ENCODE peak calls at places on chromosomes 13 and 19, in ten cellular contexts. C, B, X, S, M, O, D, I, E and Z are unnamed samples.

GRCh38 chr19:52296400-52296772 is 583 bp upstream of the ZNF480 start:
- DNase-seq in O (no peak), X (no peak), I (no peak), E (no peak), D (no peak), M (no peak), C (no peak), S (no peak), B (no peak), Z (no peak)

GRCh38 chr19:49801966-49802661 is 11.0 kb downstream of the FUZ start:
- DNase-seq in E (peak), D (no peak), C (no peak), S (peak), I (peak), X (no peak), M (no peak), O (no peak), B (peak), Z (peak)

GRCh38 chr19:12611361-12611699 is 610 bp downstream of the ZNF791 start:
- DNase-seq in I (peak), C (no peak), E (no peak), O (no peak), D (no peak), X (no peak), S (peak), B (peak), M (no peak), Z (no peak)

GRCh38 chr13:31965361-31966066 is 66.1 kb upstream of the FRY start:
- DNase-seq in C (no peak), M (no peak), B (no peak), S (peak), X (no peak), E (no peak), I (no peak), O (no peak), D (no peak), Z (no peak)

GRCh38 chr13:110213461-110214074 is 93.4 kb downstream of the COL4A1 start:
- DNase-seq in S (no peak), M (no peak), D (no peak), X (no peak), C (no peak), E (no peak), I (no peak), O (no peak), B (no peak), Z (no peak)

GRCh38 chr19:19342086-19343015 is 21.7 kb downstream of the MAU2 start:
- DNase-seq in X (peak), E (peak), M (peak), I (no peak), C (no peak), O (no peak), B (peak), S (peak), D (no peak), Z (no peak)

GRCh38 chr13:82447452-82448030 is 1434.7 kb downstream of the SLITRK1 start:
- DNase-seq in E (no peak), B (no peak), I (no peak), C (no peak), M (no peak), O (no peak), D (no peak), S (no peak), X (no peak), Z (no peak)

GRCh38 chr19:49403404-49404187 is 15.5 kb downstream of the KASH5 start:
- DNase-seq in E (peak), O (no peak), D (no peak), M (peak), X (no peak), I (no peak), C (no peak), B (no peak), S (no peak), Z (no peak)

GRCh38 chr13:23466144-23467002 is 32.9 kb upstream of the SACS start:
- DNase-seq in O (peak), D (peak), S (peak), B (peak), E (peak), M (peak), C (peak), X (peak), I (peak), Z (no peak)

GRCh38 chr13:35524192-35524591 is 47.7 kb upstream of the MAB21L1 start:
- DNase-seq in B (no peak), D (no peak), C (no peak), O (no peak), E (no peak), S (no peak), I (no peak), M (no peak), X (no peak), Z (no peak)

GRCh38 chr19:11378319-11379189 is 4.1 kb downstream of the SWSAP1 start:
- DNase-seq in M (peak), I (no peak), X (peak), C (no peak), D (no peak), S (peak), O (no peak), B (peak), E (peak), Z (no peak)

GRCh38 chr19:47228937-47229673 is 1.9 kb downstream of the BBC3 start:
- DNase-seq in D (peak), S (peak), E (no peak), B (no peak), X (no peak), I (no peak), O (no peak), M (peak), C (no peak), Z (no peak)

GRCh38 chr13:84658881-84659661 is 776.8 kb upstream of the SLITRK1 start:
- DNase-seq in B (no peak), S (peak), O (no peak), X (no peak), C (no peak), E (no peak), I (no peak), D (no peak), M (no peak), Z (no peak)

GRCh38 chr19:50242586-50242985 is 39.2 kb downstream of the MYH14 start:
- DNase-seq in D (no peak), S (no peak), O (no peak), M (no peak), E (no peak), C (no peak), B (no peak), X (no peak), I (no peak), Z (no peak)

GRCh38 chr13:97975851-97976550 is 22.5 kb downstream of the IPO5 start:
- DNase-seq in O (peak), I (peak), X (peak), S (peak), D (peak), M (peak), E (peak), B (peak), C (peak), Z (no peak)

GRCh38 chr19:18415177-18415867 is 3.9 kb upstream of the SSBP4 start:
- DNase-seq in X (peak), B (no peak), E (no peak), D (peak), I (peak), O (no peak), S (peak), C (no peak), M (no peak), Z (no peak)

GRCh38 chr13:73698859-73699258 is 435.3 kb downstream of the KLF12 start:
- DNase-seq in B (no peak), S (peak), C (no peak), X (no peak), O (no peak), E (no peak), M (no peak), D (no peak), I (no peak), Z (no peak)

GRCh38 chr13:30158774-30159445 is 148.4 kb downstream of the KATNAL1 start:
- DNase-seq in O (no peak), I (peak), X (no peak), M (no peak), E (peak), B (no peak), S (peak), C (no peak), D (no peak), Z (no peak)

GRCh38 chr13:99605417-99606321 is 104.4 kb downstream of the TM9SF2 start:
- DNase-seq in X (peak), O (peak), M (peak), C (no peak), E (peak), D (peak), B (peak), S (peak), I (no peak), Z (no peak)

GRCh38 chr19:681638-682037 is 5.4 kb downstream of the FSTL3 start:
- DNase-seq in O (no peak), M (no peak), D (no peak), I (no peak), S (no peak), X (no peak), E (no peak), C (no peak), B (no peak), Z (no peak)